ENCODE peak calls at places on chromosomes 11 and 22, in four cellular contexts. One of them, this sample, is unnamed.

GRCh38 chr11:78244080-78244479 is 55.4 kb downstream of the USP35 start:
- DNase-seq in WERI-Rb-1: no peak
- DNase-seq in IMR-90: no peak
- DNase-seq in NCI-H446: peak
- DNase-seq in this sample: no peak

GRCh38 chr11:134202661-134203060 is 21.1 kb downstream of the NCAPD3 start:
- DNase-seq in WERI-Rb-1: peak
- DNase-seq in NCI-H446: no peak
- DNase-seq in IMR-90: no peak
- DNase-seq in this sample: no peak

GRCh38 chr11:85756401-85757200 is 54.3 kb downstream of the SYTL2 start:
- DNase-seq in NCI-H446: no peak
- DNase-seq in IMR-90: no peak
- DNase-seq in WERI-Rb-1: no peak
- DNase-seq in this sample: peak

GRCh38 chr11:12100886-12101285 is 9.5 kb upstream of the MICAL2 start:
- DNase-seq in NCI-H446: no peak
- DNase-seq in IMR-90: no peak
- DNase-seq in WERI-Rb-1: no peak
- DNase-seq in this sample: no peak

GRCh38 chr22:19051381-19051780 is 70.8 kb downstream of the DGCR2 start:
- DNase-seq in IMR-90: no peak
- DNase-seq in WERI-Rb-1: no peak
- DNase-seq in NCI-H446: no peak
- DNase-seq in this sample: no peak

GRCh38 chr11:68040957-68041591 is 2.2 kb downstream of the TCIRG1 start:
- DNase-seq in IMR-90: no peak
- DNase-seq in NCI-H446: no peak
- DNase-seq in WERI-Rb-1: no peak
- DNase-seq in this sample: no peak

GRCh38 chr11:60265373-60266214 is 14.9 kb upstream of the MS4A4A start:
- DNase-seq in NCI-H446: peak
- DNase-seq in IMR-90: peak
- DNase-seq in WERI-Rb-1: no peak
- DNase-seq in this sample: no peak

GRCh38 chr11:130550160-130550559 is 101.7 kb downstream of the ADAMTS15 start:
- DNase-seq in NCI-H446: no peak
- DNase-seq in IMR-90: no peak
- DNase-seq in WERI-Rb-1: no peak
- DNase-seq in this sample: no peak

GRCh38 chr11:78535027-78535426 is 39.6 kb downstream of the NARS2 start:
- DNase-seq in NCI-H446: no peak
- DNase-seq in WERI-Rb-1: no peak
- DNase-seq in IMR-90: no peak
- DNase-seq in this sample: no peak

GRCh38 chr11:133964946-133965632 is 8.3 kb upstream of the IGSF9B start:
- DNase-seq in IMR-90: no peak
- DNase-seq in NCI-H446: no peak
- DNase-seq in WERI-Rb-1: no peak
- DNase-seq in this sample: no peak

GRCh38 chr11:119376197-119376847 is 5.2 kb downstream of the USP2 start:
- DNase-seq in NCI-H446: peak
- DNase-seq in WERI-Rb-1: no peak
- DNase-seq in IMR-90: peak
- DNase-seq in this sample: no peak

GRCh38 chr11:108511851-108512474 is 13.8 kb upstream of the POGLUT3 start:
- DNase-seq in WERI-Rb-1: no peak
- DNase-seq in NCI-H446: no peak
- DNase-seq in IMR-90: peak
- DNase-seq in this sample: no peak

GRCh38 chr22:20316844-20317401 is 2.9 kb downstream of the DGCR6L start:
- DNase-seq in WERI-Rb-1: no peak
- DNase-seq in NCI-H446: no peak
- DNase-seq in IMR-90: no peak
- DNase-seq in this sample: peak

GRCh38 chr22:46726066-46726985 is 11.7 kb downstream of the CERK start:
- DNase-seq in NCI-H446: peak
- DNase-seq in WERI-Rb-1: no peak
- DNase-seq in IMR-90: no peak
- DNase-seq in this sample: no peak

GRCh38 chr11:118058311-118059230 is 18.3 kb upstream of the TMPRSS4 start:
- DNase-seq in NCI-H446: no peak
- DNase-seq in IMR-90: no peak
- DNase-seq in WERI-Rb-1: no peak
- DNase-seq in this sample: no peak

GRCh38 chr11:79973701-79974626 is 533.1 kb upstream of the TENM4 start:
- DNase-seq in IMR-90: peak
- DNase-seq in NCI-H446: no peak
- DNase-seq in WERI-Rb-1: no peak
- DNase-seq in this sample: no peak

This sample was measured in activated CD8-positive, alpha-beta memory T cell treated with anti-CD3 and anti-CD28 coated beads, Interleukin-2, amount 10 ng/mL, durations not matched to agents 7 days and 5 days.